ENCODE peak calls at places on chromosome 9, in five cellular contexts. K is bronchial epithelial cell, G is testis, T is GM23338, I is psoas muscle. C is an unnamed sample.
A peak's percentile ranks its signal among the peaks of the same experiment; 100 is the strongest.

GRCh38 chr9:86098793-86099694 is at the start of gene GOLM1:
- DNase-seq in I (peak; percentile 60), G (peak; percentile 42), T (peak; percentile 81), K (peak; percentile 33), C (peak; percentile 30)

GRCh38 chr9:126853667-126854066 is 6.8 kb upstream of the ZBTB34 start:
- DNase-seq in I (no peak), T (no peak), G (no peak), K (peak; percentile 77), C (no peak)

GRCh38 chr9:107644774-107645463 is 155.3 kb upstream of the KLF4 start:
- DNase-seq in K (no peak), I (peak; percentile 74), G (peak; percentile 33), T (no peak), C (peak; percentile 54)

GRCh38 chr9:27457445-27457844 is 66.6 kb upstream of the IFNK start:
- DNase-seq in T (peak; percentile 78), I (no peak), G (peak; percentile 31), K (no peak), C (no peak)

GRCh38 chr9:114282926-114283325 is 40.0 kb upstream of the ORM1 start:
- DNase-seq in G (no peak), K (peak; percentile 51), I (peak; percentile 30), T (no peak), C (no peak)

GRCh38 chr9:125541840-125542243 is 165.2 kb downstream of the MAPKAP1 start:
- DNase-seq in T (no peak), K (no peak), G (no peak), I (no peak), C (no peak)

GRCh38 chr9:86605303-86605702 is 251.1 kb upstream of the TUT7 start:
- DNase-seq in I (no peak), T (no peak), G (no peak), K (no peak), C (no peak)

GRCh38 chr9:134716067-134716466 is 74.5 kb downstream of the COL5A1 start:
- DNase-seq in T (no peak), K (no peak), I (no peak), G (no peak), C (no peak)

GRCh38 chr9:98075332-98075805 is 18.8 kb downstream of the NANS start:
- DNase-seq in K (peak; percentile 91), I (no peak), T (peak; percentile 26), G (peak; percentile 24), C (no peak)

DNA sequence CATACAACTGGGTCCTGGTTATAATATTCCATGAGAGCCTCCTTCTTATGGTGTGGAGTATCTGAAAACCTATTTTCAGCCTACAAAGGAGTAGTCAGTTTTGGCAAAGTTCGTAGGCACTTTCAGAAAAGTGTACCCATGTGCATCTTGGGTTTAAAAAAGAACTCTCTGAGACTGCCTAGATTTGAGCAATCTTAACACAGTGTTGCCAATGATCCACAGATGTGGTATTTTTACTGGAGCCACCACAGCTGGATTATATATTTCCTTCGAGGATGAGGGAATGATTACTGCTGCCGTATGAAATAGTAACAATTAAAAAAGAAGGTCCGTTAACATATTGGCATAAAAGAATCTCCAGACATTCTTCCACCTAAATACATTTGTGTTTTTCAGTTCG is 1.1 kb downstream of the PALM2AKAP2 start:
- DNase-seq in G (no peak), K (no peak), I (no peak), T (no peak), C (no peak)
- H3K4me3 ChIP-seq in G (no peak overlapping the region), K (peak overlapping the region; percentile 60), I (peak overlapping the region; percentile 70), T (peak overlapping the region; percentile 94), C (no peak overlapping the region)

DNA sequence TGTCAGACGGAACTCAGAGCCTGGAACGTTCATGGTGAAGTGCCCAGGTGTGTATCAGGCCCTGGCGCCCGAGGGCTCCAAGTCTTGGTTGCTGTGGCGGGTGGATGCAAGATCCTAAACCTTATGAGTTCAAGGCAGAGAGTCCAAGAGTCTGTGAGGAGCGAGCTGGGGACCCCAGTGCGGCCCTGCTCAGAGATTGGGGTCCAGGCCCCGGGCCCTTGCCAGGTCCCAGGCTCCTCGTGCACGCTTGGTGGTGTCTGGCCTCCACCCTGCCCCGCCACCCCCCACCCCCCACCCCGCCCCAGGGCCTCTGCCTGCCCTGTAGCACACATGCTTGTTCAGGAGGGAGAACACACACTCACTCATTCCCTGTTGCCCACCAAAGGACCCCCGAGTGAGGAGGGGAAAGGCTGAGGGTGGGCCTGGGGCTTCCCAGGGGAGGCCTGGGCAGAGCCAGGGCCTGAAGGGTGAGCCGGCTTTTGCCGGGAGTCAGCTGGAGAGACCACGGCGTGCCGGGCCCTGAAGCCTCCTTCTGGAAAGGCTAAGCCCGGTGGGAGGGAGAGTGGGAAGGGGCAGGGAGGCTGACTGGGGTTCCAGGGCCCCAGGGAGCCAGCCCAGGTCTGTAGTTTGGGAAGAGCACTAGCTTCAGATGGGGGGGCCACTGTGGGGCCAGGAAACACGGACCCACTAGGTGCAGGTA is 37.1 kb downstream of the FAM163B start:
- DNase-seq in T (no peak), G (no peak), I (no peak), K (no peak), C (no peak)
- TF ChIP-seq CTCF in T (no peak), G (no peak), I (no peak), K (no peak), C (no peak)

GRCh38 chr9:93098236-93098946 is 2.4 kb downstream of the CARD19 start:
- DNase-seq in K (peak; percentile 91), G (peak; percentile 79), T (no peak), I (peak; percentile 96), C (peak; percentile 90)
- H3K4me3 ChIP-seq in K (no peak overlapping the region), G (no peak overlapping the region), T (no peak overlapping the region), I (peak overlapping the region; percentile 99), C (no peak overlapping the region)

GRCh38 chr9:133333566-133333965 is 2.4 kb downstream of the SURF6 start:
- DNase-seq in G (no peak), I (peak; percentile 34), K (no peak), T (no peak), C (no peak)
- TF ChIP-seq CTCF in G (no peak), I (no peak), K (peak; percentile 11), T (no peak), C (no peak)

GRCh38 chr9:131727184-131727785 is 12.6 kb downstream of the RAPGEF1 start:
- DNase-seq in K (peak; percentile 92), T (no peak), I (peak; percentile 64), G (no peak), C (no peak)
- H3K4me3 ChIP-seq in K (no peak overlapping the region), T (no peak overlapping the region), I (no peak overlapping the region), G (no peak overlapping the region), C (no peak overlapping the region)

GRCh38 chr9:13436591-13436990 is 157.1 kb upstream of the MPDZ start:
- DNase-seq in T (no peak), K (no peak), I (no peak), G (no peak), C (no peak)
- TF ChIP-seq CTCF in T (no peak), K (no peak), I (no peak), G (no peak), C (no peak)

DNA sequence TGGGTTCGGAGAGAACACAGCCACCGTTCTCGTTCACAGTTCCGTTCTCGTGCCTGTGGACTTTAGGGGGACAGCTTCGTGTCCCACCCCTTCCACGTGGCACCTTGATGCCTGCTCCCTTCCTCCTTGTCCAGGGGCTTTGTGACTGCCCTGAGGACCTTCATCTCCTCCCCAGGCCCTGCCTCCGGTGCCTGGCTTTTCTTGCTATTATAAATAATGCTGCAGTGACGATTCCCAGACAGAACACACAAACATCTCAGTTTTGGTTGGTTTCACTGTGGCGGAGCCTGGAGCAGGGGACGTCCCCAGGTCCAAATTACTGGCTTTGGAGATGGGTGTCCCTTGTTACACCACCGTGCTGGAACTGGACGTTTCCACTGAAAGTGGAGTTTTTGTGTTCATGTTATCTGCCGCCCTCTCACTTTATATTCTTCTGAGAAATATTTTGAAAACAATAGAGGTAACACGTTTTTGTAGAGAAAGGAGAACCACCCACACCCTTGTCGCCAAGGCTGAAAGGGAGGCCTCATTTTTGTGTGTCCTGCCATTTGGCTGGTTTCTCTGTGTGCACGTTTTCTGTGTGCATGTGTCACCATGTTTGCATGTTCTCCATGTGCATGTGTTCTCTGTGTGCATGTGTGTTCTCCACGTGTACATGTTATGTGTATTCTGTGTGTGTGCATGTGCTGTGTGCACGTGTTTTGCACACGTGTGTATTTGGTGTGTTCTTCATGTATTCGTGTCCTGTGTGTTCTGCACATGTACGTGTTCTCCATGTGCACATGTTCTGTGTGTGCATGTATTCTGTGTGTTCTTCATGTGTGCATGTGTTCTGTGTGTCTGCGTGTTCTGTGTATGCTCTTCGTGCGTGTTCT is 24.2 kb downstream of the WNK2 start:
- DNase-seq in I (peak; percentile 15), G (no peak), T (no peak), K (no peak), C (no peak)
- H3K4me3 ChIP-seq in I (peak overlapping the region; percentile 24), G (no peak overlapping the region), T (no peak overlapping the region), K (no peak overlapping the region), C (no peak overlapping the region)

GRCh38 chr9:5846080-5846479 is 13.2 kb upstream of the ERMP1 start:
- DNase-seq in I (no peak), G (no peak), T (no peak), K (no peak), C (no peak)

GRCh38 chr9:5842926-5843325 is 10.0 kb upstream of the ERMP1 start:
- DNase-seq in K (no peak), I (no peak), T (no peak), G (no peak), C (no peak)

GRCh38 chr9:5846501-5846921 is 13.6 kb upstream of the ERMP1 start:
- DNase-seq in G (no peak), K (peak; percentile 58), T (no peak), I (no peak), C (no peak)

GRCh38 chr9:5845147-5845531 is 12.2 kb upstream of the ERMP1 start:
- DNase-seq in T (no peak), I (no peak), G (no peak), K (no peak), C (no peak)

GRCh38 chr9:5843450-5844249 is 10.7 kb upstream of the ERMP1 start:
- DNase-seq in T (no peak), G (no peak), I (no peak), K (peak; percentile 31), C (no peak)
- TF ChIP-seq CTCF in T (no peak), G (no peak), I (no peak), K (no peak), C (no peak)

GRCh38 chr9:111662851-111663823 is 1.7 kb downstream of the GNG10 start:
- DNase-seq in T (peak; percentile 80), G (no peak), I (no peak), K (peak; percentile 34), C (no peak)
- H3K4me3 ChIP-seq in T (peak overlapping the region; percentile 78), G (no peak overlapping the region), I (peak overlapping the region; percentile 83), K (peak overlapping the region; percentile 59), C (no peak overlapping the region)